ENCODE peak calls at places on chromosomes 2 and 18, in five cellular contexts. R, M, X, S and E are unnamed samples.

GRCh38 chr2:215793747-215794595 is 219.4 kb downstream of the MREG start:
- DNase-seq in S (no peak), X (peak), R (no peak), M (no peak), E (peak)

GRCh38 chr2:8154936-8155335 is 526.9 kb upstream of the ID2 start:
- DNase-seq in R (no peak), M (no peak), S (no peak), X (no peak), E (no peak)

GRCh38 chr2:119819846-119820245 is 60.1 kb downstream of the PTPN4 start:
- DNase-seq in M (no peak), X (no peak), S (no peak), R (no peak), E (no peak)

GRCh38 chr2:198782734-198783133 is 675.0 kb downstream of the SATB2 start:
- DNase-seq in S (no peak), X (no peak), R (no peak), M (no peak), E (no peak)

GRCh38 chr2:190462611-190463010 is 54.5 kb downstream of the MFSD6 start:
- DNase-seq in S (no peak), R (no peak), M (no peak), X (no peak), E (no peak)

GRCh38 chr18:48361801-48362200 is 47.4 kb downstream of the ZBTB7C start:
- DNase-seq in S (no peak), R (no peak), X (no peak), M (no peak), E (no peak)

GRCh38 chr18:76491436-76491800 is 3.6 kb downstream of the ZNF516 start:
- DNase-seq in S (peak), R (no peak), M (peak), X (peak), E (no peak)

GRCh38 chr2:232200195-232200594 is 178.4 kb upstream of the ALPP start:
- DNase-seq in S (no peak), M (no peak), R (no peak), X (no peak), E (no peak)

GRCh38 chr18:2794159-2794558 is 52.6 kb upstream of the EMILIN2 start:
- DNase-seq in R (no peak), X (no peak), M (no peak), S (no peak), E (no peak)

GRCh38 chr2:172181840-172182239 is 79.1 kb upstream of the DLX2 start:
- DNase-seq in S (no peak), X (no peak), M (no peak), R (no peak), E (no peak)

GRCh38 chr2:65913914-65914786 is 481.8 kb upstream of the SPRED2 start:
- DNase-seq in S (no peak), M (no peak), R (no peak), X (no peak), E (no peak)

GRCh38 chr18:26702023-26702422 is 153.7 kb upstream of the KCTD1 start:
- DNase-seq in R (no peak), M (no peak), X (no peak), S (no peak), E (no peak)

GRCh38 chr2:137943948-137944347 is 20.3 kb upstream of the HNMT start:
- DNase-seq in X (no peak), S (no peak), M (no peak), R (no peak), E (no peak)

GRCh38 chr18:13112982-13113381 is 105.6 kb upstream of the LDLRAD4 start:
- DNase-seq in S (no peak), R (no peak), M (no peak), X (peak), E (no peak)

GRCh38 chr2:15337996-15338666 is 223.0 kb downstream of the NBAS start:
- DNase-seq in M (no peak), X (no peak), R (no peak), S (no peak), E (no peak)

GRCh38 chr2:204950695-204951094 is 405.4 kb downstream of the PARD3B start:
- DNase-seq in R (no peak), M (no peak), X (no peak), S (no peak), E (no peak)

GRCh38 chr18:59091204-59091603 is 48.5 kb upstream of the SEC11C start:
- DNase-seq in X (no peak), M (no peak), R (no peak), S (no peak), E (no peak)

GRCh38 chr18:11654736-11655604 is 34.1 kb upstream of the GNAL start:
- DNase-seq in S (peak), X (peak), M (peak), R (no peak), E (peak)

GRCh38 chr2:216221806-216222205 is 112.7 kb downstream of the XRCC5 start:
- DNase-seq in X (peak), S (no peak), R (no peak), M (no peak), E (no peak)

GRCh38 chr2:176072951-176073904 is 10.5 kb downstream of the EVX2 start:
- DNase-seq in S (no peak), M (no peak), X (no peak), R (no peak), E (no peak)

GRCh38 chr2:117644403-117644802 is 170.1 kb upstream of the DDX18 start:
- DNase-seq in M (no peak), S (no peak), X (no peak), R (no peak), E (no peak)

GRCh38 chr2:85548608-85548900 is 9.6 kb downstream of the MAT2A start:
- DNase-seq in S (no peak), M (no peak), X (no peak), R (no peak), E (no peak)
- TF ChIP-seq POLR2A in S (no peak), M (no peak), X (no peak), R (no peak), E (no peak)

GRCh38 chr2:181892795-181893435 is 1.4 kb downstream of the ITPRID2 start:
- DNase-seq in M (no peak), X (no peak), R (no peak), S (no peak), E (no peak)

GRCh38 chr2:181895788-181896187 is 4.3 kb downstream of the ITPRID2 start:
- DNase-seq in X (no peak), R (no peak), S (no peak), M (no peak), E (no peak)

GRCh38 chr2:181894381-181894780 is 2.9 kb downstream of the ITPRID2 start:
- DNase-seq in X (no peak), R (no peak), M (no peak), S (no peak), E (no peak)

GRCh38 chr2:181891258-181891965 is at the start of gene ITPRID2:
- DNase-seq in M (peak), X (peak), R (peak), S (peak), E (peak)

DNA sequence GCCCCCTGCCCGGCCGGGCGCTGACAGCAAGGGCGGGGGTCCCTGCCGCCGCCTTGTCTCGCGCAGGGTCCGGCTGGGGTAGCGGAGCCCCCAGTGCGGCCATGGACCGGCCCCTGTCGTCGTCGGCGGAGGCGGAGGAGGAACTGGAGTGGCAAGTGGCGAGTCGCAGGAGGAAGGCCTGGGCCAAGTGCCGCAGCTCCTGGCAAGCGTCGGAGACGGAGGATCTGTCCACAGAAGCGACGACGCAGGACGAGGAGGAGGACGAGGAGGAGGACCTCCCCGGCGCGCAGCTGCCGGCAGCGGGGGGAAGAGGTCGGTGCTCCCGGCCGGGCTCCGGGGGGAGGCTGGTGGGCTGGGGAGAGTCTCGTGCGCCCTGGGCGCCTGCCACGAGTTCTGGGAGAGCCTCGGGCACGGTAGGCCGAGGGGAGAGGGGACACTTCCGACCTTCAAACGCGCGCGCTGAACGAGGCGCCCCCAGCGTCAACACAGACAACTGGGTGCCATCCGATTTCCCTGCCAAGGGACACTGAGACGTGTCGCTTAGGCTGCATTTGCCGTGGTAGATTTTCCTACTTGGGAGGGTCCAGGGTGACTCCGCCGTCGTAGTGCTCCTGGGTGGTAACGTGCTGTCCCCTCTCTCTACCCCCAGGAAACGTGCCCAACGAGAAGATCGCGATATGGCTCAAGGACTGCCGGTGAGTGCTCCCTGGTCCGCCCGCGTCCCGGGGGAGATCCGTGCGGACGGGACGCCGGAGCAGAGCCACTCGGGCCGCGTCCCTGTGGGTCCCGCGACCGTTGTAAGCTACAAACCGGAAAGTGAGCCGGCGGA is 650 bp downstream of the ITPRID2 start:
- DNase-seq in M (peak), X (peak), S (peak), R (peak), E (no peak)
- TF ChIP-seq POLR2A in M (peak), X (no peak), S (peak), R (no peak), E (peak)

GRCh38 chr2:127090281-127091128 is 16.4 kb downstream of the BIN1 start:
- DNase-seq in M (no peak), S (no peak), X (no peak), R (no peak), E (no peak)
- TF ChIP-seq POLR2A in M (no peak), S (no peak), X (no peak), R (no peak), E (no peak)

GRCh38 chr2:129728251-129728972 is 251.1 kb upstream of the RAB6C start:
- DNase-seq in S (no peak), M (no peak), X (no peak), R (no peak), E (no peak)
- TF ChIP-seq POLR2A in S (no peak), M (no peak), X (no peak), R (no peak), E (no peak)

GRCh38 chr2:219160186-219161017 is at the start of gene NHEJ1:
- DNase-seq in R (peak), M (peak), X (peak), S (peak), E (peak)
- TF ChIP-seq POLR2A in R (no peak), M (peak), X (peak), S (peak), E (peak)

GRCh38 chr2:17786727-17787126 is 29.5 kb upstream of the MSGN1 start:
- DNase-seq in R (no peak), S (no peak), M (no peak), X (no peak), E (no peak)
- TF ChIP-seq POLR2A in R (no peak), S (no peak), M (no peak), X (no peak), E (no peak)